ENCODE peak calls at places on chromosome 12, in ten cellular contexts. One of them, this sample, is unnamed.

GRCh38 chr12:56645201-56645716 is 525 bp downstream of the ATP5F1B start:
- DNase-seq in heart right ventricle: no peak
- DNase-seq in effector memory CD8-positive, alpha-beta T cell: no peak
- DNase-seq in OCI-LY7: peak; percentile 40
- DNase-seq in hepatic stellate cell: peak; percentile 13
- DNase-seq in activated naive CD4-positive, alpha-beta T cell treated with anti-CD3 and anti-CD28 coated beads for 36 hours: no peak
- DNase-seq in immature natural killer cell: no peak
- DNase-seq in AG09319: no peak
- DNase-seq in foreskin fibroblast: no peak
- DNase-seq in BE2C: no peak
- DNase-seq in this sample: no peak

GRCh38 chr12:94677778-94678177 is 27.4 kb upstream of the TMCC3 start:
- DNase-seq in heart right ventricle: no peak
- DNase-seq in effector memory CD8-positive, alpha-beta T cell: peak; percentile 15
- DNase-seq in OCI-LY7: no peak
- DNase-seq in hepatic stellate cell: no peak
- DNase-seq in activated naive CD4-positive, alpha-beta T cell treated with anti-CD3 and anti-CD28 coated beads for 36 hours: no peak
- DNase-seq in immature natural killer cell: peak; percentile 59
- DNase-seq in AG09319: no peak
- DNase-seq in foreskin fibroblast: no peak
- DNase-seq in BE2C: no peak
- DNase-seq in this sample: no peak

GRCh38 chr12:30827406-30828055 is 72.8 kb upstream of the CAPRIN2 start:
- DNase-seq in heart right ventricle: no peak
- DNase-seq in effector memory CD8-positive, alpha-beta T cell: no peak
- DNase-seq in OCI-LY7: no peak
- DNase-seq in hepatic stellate cell: no peak
- DNase-seq in activated naive CD4-positive, alpha-beta T cell treated with anti-CD3 and anti-CD28 coated beads for 36 hours: no peak
- DNase-seq in immature natural killer cell: no peak
- DNase-seq in AG09319: no peak
- DNase-seq in foreskin fibroblast: no peak
- DNase-seq in BE2C: no peak
- DNase-seq in this sample: no peak

GRCh38 chr12:64633940-64634337 is 23.6 kb downstream of the RASSF3 start:
- DNase-seq in heart right ventricle: peak; percentile 53
- DNase-seq in effector memory CD8-positive, alpha-beta T cell: no peak
- DNase-seq in OCI-LY7: no peak
- DNase-seq in hepatic stellate cell: no peak
- DNase-seq in activated naive CD4-positive, alpha-beta T cell treated with anti-CD3 and anti-CD28 coated beads for 36 hours: peak; percentile 52
- DNase-seq in immature natural killer cell: no peak
- DNase-seq in AG09319: no peak
- DNase-seq in foreskin fibroblast: peak; percentile 74
- DNase-seq in BE2C: peak; percentile 44
- DNase-seq in this sample: no peak

GRCh38 chr12:105461276-105461975 is 130.9 kb downstream of the C12orf75 start:
- DNase-seq in heart right ventricle: no peak
- DNase-seq in effector memory CD8-positive, alpha-beta T cell: no peak
- DNase-seq in OCI-LY7: no peak
- DNase-seq in hepatic stellate cell: no peak
- DNase-seq in activated naive CD4-positive, alpha-beta T cell treated with anti-CD3 and anti-CD28 coated beads for 36 hours: no peak
- DNase-seq in immature natural killer cell: no peak
- DNase-seq in AG09319: no peak
- DNase-seq in foreskin fibroblast: no peak
- DNase-seq in BE2C: no peak
- DNase-seq in this sample: no peak

GRCh38 chr12:128583453-128583852 is 240.3 kb downstream of the SLC15A4 start:
- DNase-seq in heart right ventricle: no peak
- DNase-seq in effector memory CD8-positive, alpha-beta T cell: no peak
- DNase-seq in OCI-LY7: no peak
- DNase-seq in hepatic stellate cell: no peak
- DNase-seq in activated naive CD4-positive, alpha-beta T cell treated with anti-CD3 and anti-CD28 coated beads for 36 hours: no peak
- DNase-seq in immature natural killer cell: no peak
- DNase-seq in AG09319: no peak
- DNase-seq in foreskin fibroblast: no peak
- DNase-seq in BE2C: no peak
- DNase-seq in this sample: no peak

GRCh38 chr12:95709152-95709551 is 81.4 kb downstream of the NTN4 start:
- DNase-seq in heart right ventricle: no peak
- DNase-seq in effector memory CD8-positive, alpha-beta T cell: no peak
- DNase-seq in OCI-LY7: no peak
- DNase-seq in hepatic stellate cell: no peak
- DNase-seq in activated naive CD4-positive, alpha-beta T cell treated with anti-CD3 and anti-CD28 coated beads for 36 hours: no peak
- DNase-seq in immature natural killer cell: no peak
- DNase-seq in AG09319: no peak
- DNase-seq in foreskin fibroblast: no peak
- DNase-seq in BE2C: no peak
- DNase-seq in this sample: no peak

GRCh38 chr12:56599797-56600196 is 30.3 kb downstream of the BAZ2A start:
- DNase-seq in heart right ventricle: no peak
- DNase-seq in effector memory CD8-positive, alpha-beta T cell: no peak
- DNase-seq in OCI-LY7: no peak
- DNase-seq in hepatic stellate cell: no peak
- DNase-seq in activated naive CD4-positive, alpha-beta T cell treated with anti-CD3 and anti-CD28 coated beads for 36 hours: no peak
- DNase-seq in immature natural killer cell: no peak
- DNase-seq in AG09319: no peak
- DNase-seq in foreskin fibroblast: no peak
- DNase-seq in BE2C: no peak
- DNase-seq in this sample: no peak

GRCh38 chr12:96258451-96258933 is 64.3 kb downstream of the ELK3 start:
- DNase-seq in heart right ventricle: peak; percentile 70
- DNase-seq in effector memory CD8-positive, alpha-beta T cell: peak; percentile 25
- DNase-seq in OCI-LY7: no peak
- DNase-seq in hepatic stellate cell: peak; percentile 63
- DNase-seq in activated naive CD4-positive, alpha-beta T cell treated with anti-CD3 and anti-CD28 coated beads for 36 hours: peak; percentile 49
- DNase-seq in immature natural killer cell: peak; percentile 67
- DNase-seq in AG09319: no peak
- DNase-seq in foreskin fibroblast: no peak
- DNase-seq in BE2C: peak; percentile 89
- DNase-seq in this sample: no peak

GRCh38 chr12:33115716-33116115 is 219.1 kb upstream of the PKP2 start:
- DNase-seq in heart right ventricle: no peak
- DNase-seq in effector memory CD8-positive, alpha-beta T cell: no peak
- DNase-seq in OCI-LY7: no peak
- DNase-seq in hepatic stellate cell: no peak
- DNase-seq in activated naive CD4-positive, alpha-beta T cell treated with anti-CD3 and anti-CD28 coated beads for 36 hours: no peak
- DNase-seq in immature natural killer cell: no peak
- DNase-seq in AG09319: no peak
- DNase-seq in foreskin fibroblast: no peak
- DNase-seq in BE2C: no peak
- DNase-seq in this sample: no peak

GRCh38 chr12:29739279-29739991 is 44.3 kb downstream of the TMTC1 start:
- DNase-seq in heart right ventricle: no peak
- DNase-seq in effector memory CD8-positive, alpha-beta T cell: no peak
- DNase-seq in OCI-LY7: no peak
- DNase-seq in hepatic stellate cell: no peak
- DNase-seq in activated naive CD4-positive, alpha-beta T cell treated with anti-CD3 and anti-CD28 coated beads for 36 hours: no peak
- DNase-seq in immature natural killer cell: no peak
- DNase-seq in AG09319: peak; percentile 7
- DNase-seq in foreskin fibroblast: peak; percentile 69
- DNase-seq in BE2C: no peak
- DNase-seq in this sample: no peak

GRCh38 chr12:117914686-117915085 is 54.1 kb downstream of the KSR2 start:
- DNase-seq in heart right ventricle: no peak
- DNase-seq in effector memory CD8-positive, alpha-beta T cell: no peak
- DNase-seq in OCI-LY7: no peak
- DNase-seq in hepatic stellate cell: no peak
- DNase-seq in activated naive CD4-positive, alpha-beta T cell treated with anti-CD3 and anti-CD28 coated beads for 36 hours: no peak
- DNase-seq in immature natural killer cell: no peak
- DNase-seq in AG09319: no peak
- DNase-seq in foreskin fibroblast: no peak
- DNase-seq in BE2C: no peak
- DNase-seq in this sample: no peak

GRCh38 chr12:5201554-5202243 is 158.0 kb downstream of the KCNA5 start:
- DNase-seq in heart right ventricle: peak; percentile 39
- DNase-seq in effector memory CD8-positive, alpha-beta T cell: no peak
- DNase-seq in OCI-LY7: no peak
- DNase-seq in hepatic stellate cell: peak; percentile 72
- DNase-seq in activated naive CD4-positive, alpha-beta T cell treated with anti-CD3 and anti-CD28 coated beads for 36 hours: no peak
- DNase-seq in immature natural killer cell: no peak
- DNase-seq in AG09319: no peak
- DNase-seq in foreskin fibroblast: no peak
- DNase-seq in BE2C: peak; percentile 78
- DNase-seq in this sample: no peak

GRCh38 chr12:119229837-119230236 is 51.1 kb downstream of the HSPB8 start:
- DNase-seq in heart right ventricle: peak; percentile 27
- DNase-seq in effector memory CD8-positive, alpha-beta T cell: no peak
- DNase-seq in OCI-LY7: peak; percentile 51
- DNase-seq in hepatic stellate cell: peak; percentile 27
- DNase-seq in activated naive CD4-positive, alpha-beta T cell treated with anti-CD3 and anti-CD28 coated beads for 36 hours: no peak
- DNase-seq in immature natural killer cell: no peak
- DNase-seq in AG09319: no peak
- DNase-seq in foreskin fibroblast: no peak
- DNase-seq in BE2C: peak; percentile 82
- DNase-seq in this sample: no peak

GRCh38 chr12:59040043-59040442 is 119.7 kb upstream of the LRIG3 start:
- DNase-seq in heart right ventricle: no peak
- DNase-seq in effector memory CD8-positive, alpha-beta T cell: no peak
- DNase-seq in OCI-LY7: no peak
- DNase-seq in hepatic stellate cell: no peak
- DNase-seq in activated naive CD4-positive, alpha-beta T cell treated with anti-CD3 and anti-CD28 coated beads for 36 hours: no peak
- DNase-seq in immature natural killer cell: no peak
- DNase-seq in AG09319: no peak
- DNase-seq in foreskin fibroblast: no peak
- DNase-seq in BE2C: no peak
- DNase-seq in this sample: no peak

GRCh38 chr12:93226356-93226755 is 151.4 kb upstream of the NUDT4 start:
- DNase-seq in heart right ventricle: no peak
- DNase-seq in effector memory CD8-positive, alpha-beta T cell: no peak
- DNase-seq in OCI-LY7: no peak
- DNase-seq in hepatic stellate cell: no peak
- DNase-seq in activated naive CD4-positive, alpha-beta T cell treated with anti-CD3 and anti-CD28 coated beads for 36 hours: no peak
- DNase-seq in immature natural killer cell: no peak
- DNase-seq in AG09319: no peak
- DNase-seq in foreskin fibroblast: peak; percentile 39
- DNase-seq in BE2C: no peak
- DNase-seq in this sample: no peak

GRCh38 chr12:106282457-106283097 is 20.0 kb upstream of the TCP11L2 start:
- DNase-seq in heart right ventricle: peak; percentile 23
- DNase-seq in effector memory CD8-positive, alpha-beta T cell: peak; percentile 36
- DNase-seq in OCI-LY7: peak; percentile 82
- DNase-seq in hepatic stellate cell: peak; percentile 47
- DNase-seq in activated naive CD4-positive, alpha-beta T cell treated with anti-CD3 and anti-CD28 coated beads for 36 hours: peak; percentile 69
- DNase-seq in immature natural killer cell: peak; percentile 16
- DNase-seq in AG09319: no peak
- DNase-seq in foreskin fibroblast: peak; percentile 43
- DNase-seq in BE2C: peak; percentile 48
- DNase-seq in this sample: peak; percentile 14

GRCh38 chr12:12927211-12928079 is 24.5 kb downstream of the GPRC5D start:
- DNase-seq in heart right ventricle: peak; percentile 74
- DNase-seq in effector memory CD8-positive, alpha-beta T cell: peak; percentile 54
- DNase-seq in OCI-LY7: no peak
- DNase-seq in hepatic stellate cell: peak; percentile 70
- DNase-seq in activated naive CD4-positive, alpha-beta T cell treated with anti-CD3 and anti-CD28 coated beads for 36 hours: peak; percentile 57
- DNase-seq in immature natural killer cell: peak; percentile 44
- DNase-seq in AG09319: no peak
- DNase-seq in foreskin fibroblast: no peak
- DNase-seq in BE2C: peak; percentile 78
- DNase-seq in this sample: peak; percentile 88

GRCh38 chr12:6696690-6697583 is 3.7 kb downstream of the PIANP start:
- DNase-seq in heart right ventricle: no peak
- DNase-seq in effector memory CD8-positive, alpha-beta T cell: no peak
- DNase-seq in OCI-LY7: peak; percentile 96
- DNase-seq in hepatic stellate cell: no peak
- DNase-seq in activated naive CD4-positive, alpha-beta T cell treated with anti-CD3 and anti-CD28 coated beads for 36 hours: no peak
- DNase-seq in immature natural killer cell: no peak
- DNase-seq in AG09319: no peak
- DNase-seq in foreskin fibroblast: no peak
- DNase-seq in BE2C: no peak
- DNase-seq in this sample: no peak

GRCh38 chr12:52632656-52633055 is 14.3 kb upstream of the KRT73 start:
- DNase-seq in heart right ventricle: no peak
- DNase-seq in effector memory CD8-positive, alpha-beta T cell: no peak
- DNase-seq in OCI-LY7: no peak
- DNase-seq in hepatic stellate cell: no peak
- DNase-seq in activated naive CD4-positive, alpha-beta T cell treated with anti-CD3 and anti-CD28 coated beads for 36 hours: no peak
- DNase-seq in immature natural killer cell: no peak
- DNase-seq in AG09319: no peak
- DNase-seq in foreskin fibroblast: no peak
- DNase-seq in BE2C: no peak
- DNase-seq in this sample: no peak

GRCh38 chr12:124637586-124637985 is 70.2 kb upstream of the NCOR2 start:
- DNase-seq in heart right ventricle: no peak
- DNase-seq in effector memory CD8-positive, alpha-beta T cell: no peak
- DNase-seq in OCI-LY7: no peak
- DNase-seq in hepatic stellate cell: no peak
- DNase-seq in activated naive CD4-positive, alpha-beta T cell treated with anti-CD3 and anti-CD28 coated beads for 36 hours: no peak
- DNase-seq in immature natural killer cell: no peak
- DNase-seq in AG09319: no peak
- DNase-seq in foreskin fibroblast: no peak
- DNase-seq in BE2C: no peak
- DNase-seq in this sample: no peak

GRCh38 chr12:180445-180844 is 33.5 kb downstream of the SLC6A12 start:
- DNase-seq in heart right ventricle: no peak
- DNase-seq in effector memory CD8-positive, alpha-beta T cell: no peak
- DNase-seq in OCI-LY7: no peak
- DNase-seq in hepatic stellate cell: peak; percentile 91
- DNase-seq in activated naive CD4-positive, alpha-beta T cell treated with anti-CD3 and anti-CD28 coated beads for 36 hours: no peak
- DNase-seq in immature natural killer cell: peak; percentile 47
- DNase-seq in AG09319: no peak
- DNase-seq in foreskin fibroblast: no peak
- DNase-seq in BE2C: no peak
- DNase-seq in this sample: no peak

GRCh38 chr12:22408605-22409004 is 74.1 kb upstream of the ST8SIA1 start:
- DNase-seq in heart right ventricle: no peak
- DNase-seq in effector memory CD8-positive, alpha-beta T cell: no peak
- DNase-seq in OCI-LY7: no peak
- DNase-seq in hepatic stellate cell: no peak
- DNase-seq in activated naive CD4-positive, alpha-beta T cell treated with anti-CD3 and anti-CD28 coated beads for 36 hours: no peak
- DNase-seq in immature natural killer cell: no peak
- DNase-seq in AG09319: no peak
- DNase-seq in foreskin fibroblast: no peak
- DNase-seq in BE2C: no peak
- DNase-seq in this sample: no peak

GRCh38 chr12:80299976-80300375 is 144.1 kb upstream of the PTPRQ start:
- DNase-seq in heart right ventricle: no peak
- DNase-seq in effector memory CD8-positive, alpha-beta T cell: no peak
- DNase-seq in OCI-LY7: no peak
- DNase-seq in hepatic stellate cell: no peak
- DNase-seq in activated naive CD4-positive, alpha-beta T cell treated with anti-CD3 and anti-CD28 coated beads for 36 hours: no peak
- DNase-seq in immature natural killer cell: no peak
- DNase-seq in AG09319: no peak
- DNase-seq in foreskin fibroblast: no peak
- DNase-seq in BE2C: no peak
- DNase-seq in this sample: no peak

GRCh38 chr12:79643821-79644220 is 46.9 kb downstream of the PAWR start:
- DNase-seq in heart right ventricle: no peak
- DNase-seq in effector memory CD8-positive, alpha-beta T cell: no peak
- DNase-seq in OCI-LY7: no peak
- DNase-seq in hepatic stellate cell: no peak
- DNase-seq in activated naive CD4-positive, alpha-beta T cell treated with anti-CD3 and anti-CD28 coated beads for 36 hours: no peak
- DNase-seq in immature natural killer cell: no peak
- DNase-seq in AG09319: no peak
- DNase-seq in foreskin fibroblast: no peak
- DNase-seq in BE2C: no peak
- DNase-seq in this sample: no peak

GRCh38 chr12:57894577-57895292 is 46.6 kb upstream of the ATP23 start:
- DNase-seq in heart right ventricle: no peak
- DNase-seq in effector memory CD8-positive, alpha-beta T cell: no peak
- DNase-seq in OCI-LY7: peak; percentile 80
- DNase-seq in hepatic stellate cell: no peak
- DNase-seq in activated naive CD4-positive, alpha-beta T cell treated with anti-CD3 and anti-CD28 coated beads for 36 hours: peak; percentile 29
- DNase-seq in immature natural killer cell: no peak
- DNase-seq in AG09319: no peak
- DNase-seq in foreskin fibroblast: no peak
- DNase-seq in BE2C: no peak
- DNase-seq in this sample: peak; percentile 51

GRCh38 chr12:82406651-82407050 is 48.3 kb downstream of the METTL25 start:
- DNase-seq in heart right ventricle: no peak
- DNase-seq in effector memory CD8-positive, alpha-beta T cell: no peak
- DNase-seq in OCI-LY7: no peak
- DNase-seq in hepatic stellate cell: no peak
- DNase-seq in activated naive CD4-positive, alpha-beta T cell treated with anti-CD3 and anti-CD28 coated beads for 36 hours: no peak
- DNase-seq in immature natural killer cell: no peak
- DNase-seq in AG09319: no peak
- DNase-seq in foreskin fibroblast: no peak
- DNase-seq in BE2C: no peak
- DNase-seq in this sample: no peak

GRCh38 chr12:113244015-113244983 is 23.0 kb downstream of the TPCN1 start:
- DNase-seq in heart right ventricle: peak; percentile 73
- DNase-seq in effector memory CD8-positive, alpha-beta T cell: no peak
- DNase-seq in OCI-LY7: no peak
- DNase-seq in hepatic stellate cell: no peak
- DNase-seq in activated naive CD4-positive, alpha-beta T cell treated with anti-CD3 and anti-CD28 coated beads for 36 hours: peak; percentile 28
- DNase-seq in immature natural killer cell: no peak
- DNase-seq in AG09319: no peak
- DNase-seq in foreskin fibroblast: no peak
- DNase-seq in BE2C: peak; percentile 55
- DNase-seq in this sample: peak; percentile 48

This sample was measured in NCI-H2081.